ENCODE peak calls at places on chromosomes 2 and 18, in four cellular contexts. H is small intestine, G is PC-9, F is endodermal cell. W is an unnamed sample. For H3K36me3, the result is how much of the 10 kb centered on the place peaks cover.

GRCh38 chr18:63253428-63254372 is 65.9 kb downstream of the BCL2 start:
- DNase-seq in H (no peak), G (no peak), F (no peak), W (no peak)

GRCh38 chr2:61647044-61647443 is 108.9 kb upstream of the XPO1 start:
- DNase-seq in H (no peak), G (no peak), F (peak), W (no peak)

GRCh38 chr18:47215554-47216138 is 35.8 kb downstream of the SKOR2 start:
- DNase-seq in H (peak), G (no peak), F (peak), W (peak)

GRCh38 chr2:183078163-183078466 is 432 bp upstream of the DUSP19 start:
- DNase-seq in H (no peak), G (no peak), F (no peak), W (peak)

GRCh38 chr18:5488844-5489243 is 55.0 kb downstream of the EPB41L3 start:
- DNase-seq in H (no peak), G (no peak), F (no peak), W (no peak)

GRCh38 chr2:16619576-16620245 is 45.9 kb downstream of the CYRIA start:
- DNase-seq in H (no peak), G (peak), F (no peak), W (no peak)

GRCh38 chr2:127035212-127035611 is 71.7 kb downstream of the BIN1 start:
- DNase-seq in H (no peak), G (no peak), F (no peak), W (peak)

GRCh38 chr2:69646714-69647113 is 3.2 kb upstream of the AAK1 start:
- DNase-seq in H (no peak), G (no peak), F (no peak), W (no peak)

GRCh38 chr2:205868773-205869333 is 186.6 kb downstream of the NRP2 start:
- DNase-seq in H (no peak), G (no peak), F (no peak), W (no peak)

GRCh38 chr18:79508565-79509535 is 113.1 kb downstream of the NFATC1 start:
- DNase-seq in H (no peak), G (no peak), F (no peak), W (peak)

GRCh38 chr18:79506191-79507075 is 110.7 kb downstream of the NFATC1 start:
- DNase-seq in H (no peak), G (no peak), F (no peak), W (peak)

GRCh38 chr18:79507076-79507545 is 111.4 kb downstream of the NFATC1 start:
- DNase-seq in H (no peak), G (no peak), F (peak), W (peak)

GRCh38 chr18:79509536-79509930 is 113.8 kb downstream of the NFATC1 start:
- DNase-seq in H (no peak), G (no peak), F (no peak), W (peak)

DNA sequence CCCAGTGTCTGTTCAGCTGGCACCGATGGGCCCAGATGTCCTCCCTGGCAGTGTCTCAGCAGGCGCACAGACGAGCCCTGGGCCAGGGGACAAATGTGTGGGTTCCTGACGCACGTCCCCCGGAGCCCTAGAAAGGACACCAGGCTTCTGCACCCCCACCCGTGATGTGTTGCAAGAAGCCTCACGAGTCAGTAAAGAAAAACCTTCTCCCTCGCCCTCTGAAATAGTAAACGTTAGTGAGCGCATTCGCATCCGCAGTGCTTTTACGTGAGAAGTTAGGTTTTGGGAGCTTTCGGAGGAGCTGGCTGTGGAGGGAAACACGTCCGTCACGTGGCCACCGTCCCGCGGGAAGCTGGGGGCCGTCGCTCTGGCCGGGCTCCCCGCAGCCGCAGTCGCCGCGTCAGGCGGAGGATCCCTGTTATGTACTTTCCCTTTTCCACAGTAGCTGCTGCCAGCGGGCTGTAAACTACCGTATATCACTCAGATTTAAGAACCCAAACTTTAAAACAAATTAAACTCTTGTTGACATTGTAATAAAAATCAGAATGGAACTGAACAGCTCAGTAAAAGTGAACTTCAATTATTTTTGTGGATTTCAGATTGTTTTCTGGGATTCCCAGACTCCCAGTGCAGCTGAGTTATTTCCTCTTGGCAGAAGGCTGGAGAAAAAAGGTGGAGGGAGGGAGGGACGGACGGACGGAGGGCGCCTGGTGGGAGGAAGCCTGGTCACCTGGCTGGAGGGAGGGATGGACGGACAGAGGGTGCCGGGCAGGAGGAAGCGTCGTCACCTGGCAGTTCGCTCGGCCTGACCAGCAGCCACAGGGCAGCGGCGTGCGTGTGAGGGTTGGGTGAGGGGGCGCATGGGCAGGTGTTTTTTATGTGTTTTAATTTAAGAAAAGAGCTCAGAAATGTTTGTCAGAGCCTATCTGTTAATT is 112.1 kb downstream of the NFATC1 start:
- DNase-seq in H (no peak), G (no peak), F (no peak), W (peak)
- H3K4me3 ChIP-seq in H (no peak), G (no peak), F (no peak), W (no peak)

GRCh38 chr18:2978208-2978607 is 34.7 kb downstream of the LPIN2 start:
- DNase-seq in H (no peak), G (no peak), F (no peak), W (no peak)
- H3K36me3 ChIP-seq in H (under half), G (under half), F (under half), W (under half)

DNA sequence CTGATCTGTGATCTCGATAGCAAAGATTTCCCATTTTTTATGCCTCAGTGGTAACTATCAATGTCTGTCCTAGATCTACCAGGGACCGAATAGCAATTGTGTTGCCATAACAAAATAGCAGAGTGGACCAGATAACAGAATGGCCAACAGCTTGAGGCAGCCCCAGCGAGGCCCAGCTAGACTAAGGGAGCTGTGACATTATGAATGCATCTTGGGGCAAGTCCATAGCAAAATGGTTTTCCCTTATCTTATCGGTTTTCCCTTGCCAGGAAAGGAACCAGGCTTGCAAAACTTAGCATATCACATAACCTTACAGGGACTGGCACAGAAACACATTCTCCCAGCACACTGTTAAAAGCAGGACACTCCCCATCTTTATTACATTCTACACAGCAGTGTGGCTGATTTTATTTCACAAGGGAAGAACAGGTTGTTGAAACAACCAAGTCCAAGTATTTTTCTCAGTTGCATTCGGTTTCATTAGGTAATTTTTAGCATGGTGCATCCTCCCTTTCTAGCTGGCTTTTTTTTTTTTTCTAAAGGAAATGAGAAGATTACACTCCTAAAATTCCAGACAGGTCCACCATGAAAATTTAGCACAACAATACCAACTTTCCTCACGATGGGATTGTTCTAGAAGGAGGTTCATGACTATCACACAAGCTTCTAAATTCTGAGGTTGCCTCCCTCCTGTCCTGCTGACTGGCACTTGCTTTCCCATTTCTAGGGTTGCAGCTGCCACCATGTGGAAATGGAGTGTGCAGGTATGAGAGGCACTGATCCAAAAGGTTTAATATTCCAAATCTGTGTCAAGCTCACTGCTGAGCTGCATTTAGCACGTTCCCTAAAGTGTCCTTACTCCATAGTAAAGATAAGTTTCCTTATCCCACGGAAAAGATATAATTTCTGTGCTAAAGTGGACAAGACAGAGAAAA is 97.0 kb upstream of the SLC35G4 start:
- DNase-seq in H (no peak), G (no peak), F (no peak), W (no peak)
- H3K4me3 ChIP-seq in H (no peak), G (no peak), F (no peak), W (no peak)

GRCh38 chr18:12518832-12519534 is 111.3 kb downstream of the PRELID3A start:
- DNase-seq in H (no peak), G (no peak), F (no peak), W (no peak)
- H3K36me3 ChIP-seq in H (under half), G (under half), F (under half), W (under half)

GRCh38 chr2:30448308-30448707 is 1.3 kb downstream of the LCLAT1 start:
- DNase-seq in H (no peak), G (no peak), F (no peak), W (no peak)
- H3K4me3 ChIP-seq in H (no peak), G (peak), F (peak), W (no peak)

GRCh38 chr2:241133436-241133820 is 15.8 kb downstream of the PASK start:
- DNase-seq in H (no peak), G (no peak), F (no peak), W (no peak)
- H3K36me3 ChIP-seq in H (under half), G (under half), F (under half), W (under half)

W was measured in H7.